ENCODE peak calls at places on chromosomes 7 and 10, in ten cellular contexts. One of them, this sample, is unnamed.

GRCh38 chr10:79100761-79101160 is 32.0 kb downstream of the ZMIZ1 start:
- DNase-seq in glutamatergic neuron: no peak
- DNase-seq in endothelial cell: no peak
- DNase-seq in fibroblast of lung: no peak
- DNase-seq in body of pancreas: no peak
- DNase-seq in AG04449: no peak
- DNase-seq in heart right ventricle: no peak
- DNase-seq in B cell: no peak
- DNase-seq in fibroblast of villous mesenchyme: no peak
- DNase-seq in stomach: no peak
- DNase-seq in this sample: no peak

GRCh38 chr7:28135760-28136159 is 44.8 kb downstream of the JAZF1 start:
- DNase-seq in glutamatergic neuron: no peak
- DNase-seq in endothelial cell: no peak
- DNase-seq in fibroblast of lung: no peak
- DNase-seq in body of pancreas: no peak
- DNase-seq in AG04449: no peak
- DNase-seq in heart right ventricle: no peak
- DNase-seq in B cell: no peak
- DNase-seq in fibroblast of villous mesenchyme: no peak
- DNase-seq in stomach: no peak
- DNase-seq in this sample: no peak

GRCh38 chr10:124732931-124733536 is 11.1 kb downstream of the FAM53B start:
- DNase-seq in glutamatergic neuron: no peak
- DNase-seq in endothelial cell: no peak
- DNase-seq in fibroblast of lung: no peak
- DNase-seq in body of pancreas: no peak
- DNase-seq in AG04449: no peak
- DNase-seq in heart right ventricle: peak
- DNase-seq in B cell: no peak
- DNase-seq in fibroblast of villous mesenchyme: peak
- DNase-seq in stomach: no peak
- DNase-seq in this sample: peak

GRCh38 chr7:38950309-38950708 is 27.4 kb upstream of the POU6F2 start:
- DNase-seq in glutamatergic neuron: no peak
- DNase-seq in endothelial cell: no peak
- DNase-seq in fibroblast of lung: peak
- DNase-seq in body of pancreas: no peak
- DNase-seq in AG04449: no peak
- DNase-seq in heart right ventricle: no peak
- DNase-seq in B cell: no peak
- DNase-seq in fibroblast of villous mesenchyme: peak
- DNase-seq in stomach: no peak
- DNase-seq in this sample: no peak

GRCh38 chr7:47186316-47186715 is 395.6 kb downstream of the TNS3 start:
- DNase-seq in glutamatergic neuron: no peak
- DNase-seq in endothelial cell: no peak
- DNase-seq in fibroblast of lung: no peak
- DNase-seq in body of pancreas: peak
- DNase-seq in AG04449: no peak
- DNase-seq in heart right ventricle: no peak
- DNase-seq in B cell: peak
- DNase-seq in fibroblast of villous mesenchyme: no peak
- DNase-seq in stomach: no peak
- DNase-seq in this sample: no peak

GRCh38 chr7:128737867-128738390 is 1.2 kb upstream of the CALU start:
- DNase-seq in glutamatergic neuron: no peak
- DNase-seq in endothelial cell: no peak
- DNase-seq in fibroblast of lung: peak
- DNase-seq in body of pancreas: no peak
- DNase-seq in AG04449: no peak
- DNase-seq in heart right ventricle: no peak
- DNase-seq in B cell: no peak
- DNase-seq in fibroblast of villous mesenchyme: peak
- DNase-seq in stomach: no peak
- DNase-seq in this sample: peak

GRCh38 chr10:79002336-79002735 is 66.4 kb upstream of the ZMIZ1 start:
- DNase-seq in glutamatergic neuron: no peak
- DNase-seq in endothelial cell: no peak
- DNase-seq in fibroblast of lung: no peak
- DNase-seq in body of pancreas: no peak
- DNase-seq in AG04449: no peak
- DNase-seq in heart right ventricle: no peak
- DNase-seq in B cell: no peak
- DNase-seq in fibroblast of villous mesenchyme: no peak
- DNase-seq in stomach: no peak
- DNase-seq in this sample: no peak

GRCh38 chr7:135768064-135768463 is 19.5 kb upstream of the FAM180A start:
- DNase-seq in glutamatergic neuron: no peak
- DNase-seq in endothelial cell: no peak
- DNase-seq in fibroblast of lung: no peak
- DNase-seq in body of pancreas: no peak
- DNase-seq in AG04449: no peak
- DNase-seq in heart right ventricle: no peak
- DNase-seq in B cell: no peak
- DNase-seq in fibroblast of villous mesenchyme: no peak
- DNase-seq in stomach: no peak
- DNase-seq in this sample: no peak

GRCh38 chr10:120948889-120949382 is 97.8 kb downstream of the WDR11 start:
- DNase-seq in glutamatergic neuron: peak
- DNase-seq in endothelial cell: peak
- DNase-seq in fibroblast of lung: peak
- DNase-seq in body of pancreas: peak
- DNase-seq in AG04449: no peak
- DNase-seq in heart right ventricle: peak
- DNase-seq in B cell: peak
- DNase-seq in fibroblast of villous mesenchyme: peak
- DNase-seq in stomach: peak
- DNase-seq in this sample: peak

GRCh38 chr10:81280497-81281479 is 594.2 kb upstream of the NRG3 start:
- DNase-seq in glutamatergic neuron: no peak
- DNase-seq in endothelial cell: no peak
- DNase-seq in fibroblast of lung: no peak
- DNase-seq in body of pancreas: no peak
- DNase-seq in AG04449: no peak
- DNase-seq in heart right ventricle: no peak
- DNase-seq in B cell: no peak
- DNase-seq in fibroblast of villous mesenchyme: no peak
- DNase-seq in stomach: no peak
- DNase-seq in this sample: no peak

GRCh38 chr7:15018981-15019380 is 116.4 kb upstream of the DGKB start:
- DNase-seq in glutamatergic neuron: no peak
- DNase-seq in endothelial cell: no peak
- DNase-seq in fibroblast of lung: no peak
- DNase-seq in body of pancreas: no peak
- DNase-seq in AG04449: no peak
- DNase-seq in heart right ventricle: no peak
- DNase-seq in B cell: no peak
- DNase-seq in fibroblast of villous mesenchyme: no peak
- DNase-seq in stomach: no peak
- DNase-seq in this sample: no peak

GRCh38 chr7:15016726-15017125 is 114.2 kb upstream of the DGKB start:
- DNase-seq in glutamatergic neuron: no peak
- DNase-seq in endothelial cell: no peak
- DNase-seq in fibroblast of lung: no peak
- DNase-seq in body of pancreas: no peak
- DNase-seq in AG04449: no peak
- DNase-seq in heart right ventricle: no peak
- DNase-seq in B cell: no peak
- DNase-seq in fibroblast of villous mesenchyme: peak
- DNase-seq in stomach: no peak
- DNase-seq in this sample: no peak

GRCh38 chr7:15012135-15012534 is 109.6 kb upstream of the DGKB start:
- DNase-seq in glutamatergic neuron: no peak
- DNase-seq in endothelial cell: no peak
- DNase-seq in fibroblast of lung: no peak
- DNase-seq in body of pancreas: no peak
- DNase-seq in AG04449: no peak
- DNase-seq in heart right ventricle: no peak
- DNase-seq in B cell: no peak
- DNase-seq in fibroblast of villous mesenchyme: no peak
- DNase-seq in stomach: no peak
- DNase-seq in this sample: no peak

GRCh38 chr7:15016315-15016667 is 113.7 kb upstream of the DGKB start:
- DNase-seq in glutamatergic neuron: no peak
- DNase-seq in endothelial cell: no peak
- DNase-seq in fibroblast of lung: no peak
- DNase-seq in body of pancreas: no peak
- DNase-seq in AG04449: no peak
- DNase-seq in heart right ventricle: no peak
- DNase-seq in B cell: no peak
- DNase-seq in fibroblast of villous mesenchyme: no peak
- DNase-seq in stomach: no peak
- DNase-seq in this sample: no peak

GRCh38 chr7:15015545-15016314 is 113.2 kb upstream of the DGKB start:
- DNase-seq in glutamatergic neuron: no peak
- DNase-seq in endothelial cell: peak
- DNase-seq in fibroblast of lung: peak
- DNase-seq in body of pancreas: peak
- DNase-seq in AG04449: no peak
- DNase-seq in heart right ventricle: peak
- DNase-seq in B cell: no peak
- DNase-seq in fibroblast of villous mesenchyme: peak
- DNase-seq in stomach: peak
- DNase-seq in this sample: peak
- TF ChIP-seq CTCF in glutamatergic neuron: peak
- TF ChIP-seq CTCF in endothelial cell: peak
- TF ChIP-seq CTCF in fibroblast of lung: peak
- TF ChIP-seq CTCF in body of pancreas: peak
- TF ChIP-seq CTCF in AG04449: peak
- TF ChIP-seq CTCF in heart right ventricle: peak
- TF ChIP-seq CTCF in B cell: peak
- TF ChIP-seq CTCF in fibroblast of villous mesenchyme: peak
- TF ChIP-seq CTCF in stomach: peak
- TF ChIP-seq CTCF in this sample: peak

GRCh38 chr7:30739691-30740090 is 12.2 kb upstream of the INMT start:
- DNase-seq in glutamatergic neuron: no peak
- DNase-seq in endothelial cell: no peak
- DNase-seq in fibroblast of lung: no peak
- DNase-seq in body of pancreas: no peak
- DNase-seq in AG04449: no peak
- DNase-seq in heart right ventricle: no peak
- DNase-seq in B cell: no peak
- DNase-seq in fibroblast of villous mesenchyme: no peak
- DNase-seq in stomach: no peak
- DNase-seq in this sample: no peak
- TF ChIP-seq CTCF in glutamatergic neuron: no peak
- TF ChIP-seq CTCF in endothelial cell: no peak
- TF ChIP-seq CTCF in fibroblast of lung: no peak
- TF ChIP-seq CTCF in body of pancreas: no peak
- TF ChIP-seq CTCF in AG04449: no peak
- TF ChIP-seq CTCF in heart right ventricle: no peak
- TF ChIP-seq CTCF in B cell: no peak
- TF ChIP-seq CTCF in fibroblast of villous mesenchyme: no peak
- TF ChIP-seq CTCF in stomach: no peak
- TF ChIP-seq CTCF in this sample: no peak

GRCh38 chr10:61609609-61610166 is 53.0 kb upstream of the CABCOCO1 start:
- DNase-seq in glutamatergic neuron: no peak
- DNase-seq in endothelial cell: no peak
- DNase-seq in fibroblast of lung: no peak
- DNase-seq in body of pancreas: no peak
- DNase-seq in AG04449: no peak
- DNase-seq in heart right ventricle: no peak
- DNase-seq in B cell: no peak
- DNase-seq in fibroblast of villous mesenchyme: peak
- DNase-seq in stomach: no peak
- DNase-seq in this sample: no peak

GRCh38 chr10:61612009-61612408 is 50.7 kb upstream of the CABCOCO1 start:
- DNase-seq in glutamatergic neuron: no peak
- DNase-seq in endothelial cell: no peak
- DNase-seq in fibroblast of lung: no peak
- DNase-seq in body of pancreas: no peak
- DNase-seq in AG04449: no peak
- DNase-seq in heart right ventricle: no peak
- DNase-seq in B cell: no peak
- DNase-seq in fibroblast of villous mesenchyme: no peak
- DNase-seq in stomach: no peak
- DNase-seq in this sample: no peak

GRCh38 chr10:61608255-61609040 is 54.3 kb upstream of the CABCOCO1 start:
- DNase-seq in glutamatergic neuron: no peak
- DNase-seq in endothelial cell: no peak
- DNase-seq in fibroblast of lung: peak
- DNase-seq in body of pancreas: no peak
- DNase-seq in AG04449: no peak
- DNase-seq in heart right ventricle: no peak
- DNase-seq in B cell: no peak
- DNase-seq in fibroblast of villous mesenchyme: no peak
- DNase-seq in stomach: no peak
- DNase-seq in this sample: peak

GRCh38 chr10:61605221-61605620 is 57.5 kb upstream of the CABCOCO1 start:
- DNase-seq in glutamatergic neuron: no peak
- DNase-seq in endothelial cell: no peak
- DNase-seq in fibroblast of lung: no peak
- DNase-seq in body of pancreas: no peak
- DNase-seq in AG04449: no peak
- DNase-seq in heart right ventricle: no peak
- DNase-seq in B cell: no peak
- DNase-seq in fibroblast of villous mesenchyme: no peak
- DNase-seq in stomach: no peak
- DNase-seq in this sample: no peak

GRCh38 chr10:61606971-61607907 is 55.5 kb upstream of the CABCOCO1 start:
- DNase-seq in glutamatergic neuron: no peak
- DNase-seq in endothelial cell: no peak
- DNase-seq in fibroblast of lung: peak
- DNase-seq in body of pancreas: no peak
- DNase-seq in AG04449: no peak
- DNase-seq in heart right ventricle: no peak
- DNase-seq in B cell: no peak
- DNase-seq in fibroblast of villous mesenchyme: peak
- DNase-seq in stomach: no peak
- DNase-seq in this sample: no peak
- TF ChIP-seq CTCF in glutamatergic neuron: peak
- TF ChIP-seq CTCF in endothelial cell: peak
- TF ChIP-seq CTCF in fibroblast of lung: peak
- TF ChIP-seq CTCF in body of pancreas: peak
- TF ChIP-seq CTCF in AG04449: peak
- TF ChIP-seq CTCF in heart right ventricle: peak
- TF ChIP-seq CTCF in B cell: peak
- TF ChIP-seq CTCF in fibroblast of villous mesenchyme: peak
- TF ChIP-seq CTCF in stomach: peak
- TF ChIP-seq CTCF in this sample: peak

DNA sequence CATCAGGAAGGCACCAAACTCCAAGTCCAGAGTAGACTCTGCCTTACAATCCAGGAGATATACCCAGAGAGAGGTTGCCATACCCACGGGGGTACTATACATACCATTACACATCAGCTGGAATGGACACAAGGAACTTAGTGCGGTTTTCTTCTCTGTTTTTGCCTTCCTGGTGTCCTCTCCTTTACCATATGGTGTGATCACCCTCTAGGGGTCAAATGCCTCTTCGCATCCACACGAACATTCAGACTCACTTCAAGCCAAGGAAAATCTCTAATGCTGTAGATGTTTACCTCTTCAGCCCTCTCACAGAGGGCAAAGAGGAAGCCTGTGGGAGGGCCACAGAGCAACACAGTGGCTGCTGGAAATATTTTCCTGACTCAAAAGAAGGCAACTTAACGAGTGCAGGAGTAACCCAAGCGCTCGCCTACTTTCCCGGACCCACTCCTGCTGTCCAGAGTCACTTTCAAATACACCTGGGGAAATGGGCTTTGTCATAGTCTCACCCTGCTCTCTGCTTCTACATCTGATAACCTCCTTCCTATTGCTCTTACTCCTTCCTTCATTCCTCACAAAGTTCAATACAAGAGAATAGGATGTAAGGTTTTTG is 220.7 kb downstream of the C7orf25 start:
- DNase-seq in glutamatergic neuron: no peak
- DNase-seq in endothelial cell: peak
- DNase-seq in fibroblast of lung: peak
- DNase-seq in body of pancreas: no peak
- DNase-seq in AG04449: no peak
- DNase-seq in heart right ventricle: no peak
- DNase-seq in B cell: no peak
- DNase-seq in fibroblast of villous mesenchyme: peak
- DNase-seq in stomach: no peak
- DNase-seq in this sample: peak
- TF ChIP-seq CTCF in glutamatergic neuron: no peak
- TF ChIP-seq CTCF in endothelial cell: peak
- TF ChIP-seq CTCF in fibroblast of lung: peak
- TF ChIP-seq CTCF in body of pancreas: no peak
- TF ChIP-seq CTCF in AG04449: peak
- TF ChIP-seq CTCF in heart right ventricle: peak
- TF ChIP-seq CTCF in B cell: no peak
- TF ChIP-seq CTCF in fibroblast of villous mesenchyme: peak
- TF ChIP-seq CTCF in stomach: peak
- TF ChIP-seq CTCF in this sample: peak